ENCODE peak calls at places on chromosomes 1 and 21, in seven cellular contexts. D is HFFc6, G is endodermal cell, O is body of pancreas, V is nephron progenitor cell, F is epithelial cell of esophagus, Z is omental fat pad. W is an unnamed sample.

GRCh38 chr1:216812966-216813365 is 89.7 kb upstream of the ESRRG start:
- DNase-seq in V (no peak), O (no peak), Z (no peak), F (peak; percentile 79), D (no peak), G (no peak), W (no peak)

GRCh38 chr1:154739654-154740053 is 130.4 kb downstream of the KCNN3 start:
- DNase-seq in Z (no peak), V (no peak), O (no peak), D (no peak), F (no peak), G (no peak), W (no peak)

GRCh38 chr21:41759214-41759840 is 7.5 kb downstream of the RIPK4 start:
- DNase-seq in F (peak; percentile 35), Z (no peak), V (no peak), O (no peak), G (peak; percentile 51), D (no peak), W (no peak)

GRCh38 chr21:45468051-45468970 is 63.3 kb downstream of the COL18A1 start:
- DNase-seq in D (no peak), F (no peak), V (no peak), G (no peak), O (no peak), Z (no peak), W (no peak)

GRCh38 chr1:244052011-244052727 is 1.1 kb downstream of the ZBTB18 start:
- DNase-seq in Z (no peak), O (no peak), D (no peak), G (peak; percentile 53), F (no peak), V (no peak), W (no peak)

GRCh38 chr1:25503551-25504426 is 39.6 kb upstream of the LDLRAP1 start:
- DNase-seq in V (peak; percentile 50), D (no peak), G (peak; percentile 92), O (peak; percentile 74), Z (no peak), F (peak; percentile 64), W (peak; percentile 37)

GRCh38 chr1:15155760-15156743 is 2.5 kb downstream of the TMEM51 start:
- DNase-seq in F (no peak), D (no peak), V (no peak), G (no peak), O (peak; percentile 65), Z (no peak), W (no peak)

GRCh38 chr1:9326596-9326995 is 33.9 kb downstream of the SPSB1 start:
- DNase-seq in Z (no peak), G (no peak), V (no peak), D (peak; percentile 32), F (no peak), O (no peak), W (no peak)

GRCh38 chr1:245378352-245379144 is 223.8 kb downstream of the KIF26B start:
- DNase-seq in G (peak; percentile 58), D (no peak), F (no peak), Z (no peak), V (no peak), O (no peak), W (no peak)

GRCh38 chr1:61757945-61758344 is 15.7 kb downstream of the PATJ start:
- DNase-seq in Z (no peak), D (peak; percentile 71), G (no peak), V (no peak), F (peak; percentile 39), O (no peak), W (no peak)

GRCh38 chr1:10832703-10833102 is 36.3 kb upstream of the CASZ1 start:
- DNase-seq in O (no peak), G (no peak), Z (no peak), D (no peak), F (peak; percentile 67), V (no peak), W (no peak)

GRCh38 chr1:203166192-203166940 is 9.3 kb downstream of the MYBPH start:
- DNase-seq in G (peak; percentile 75), O (peak; percentile 74), V (no peak), Z (no peak), D (no peak), F (peak; percentile 46), W (no peak)

GRCh38 chr1:33261344-33261743 is 5.1 kb downstream of the ZNF362 start:
- DNase-seq in G (no peak), D (no peak), Z (no peak), V (no peak), F (no peak), O (no peak), W (no peak)

GRCh38 chr21:35257413-35257812 is 208.3 kb upstream of the RUNX1 start:
- DNase-seq in V (no peak), O (peak; percentile 66), D (peak; percentile 79), Z (peak; percentile 51), F (peak; percentile 95), G (no peak), W (no peak)

GRCh38 chr1:204672482-204673216 is 12.9 kb downstream of the LRRN2 start:
- DNase-seq in D (no peak), F (no peak), G (no peak), Z (no peak), O (no peak), V (no peak), W (no peak)

GRCh38 chr1:63843010-63843409 is 69.2 kb downstream of the ROR1 start:
- DNase-seq in Z (no peak), O (no peak), D (no peak), G (no peak), F (no peak), V (no peak), W (no peak)

GRCh38 chr1:65147424-65148177 is 402 bp upstream of the AK4 start:
- DNase-seq in G (peak; percentile 83), F (peak; percentile 66), O (peak; percentile 28), V (peak; percentile 68), Z (no peak), D (no peak), W (peak; percentile 30)

GRCh38 chr1:31020007-31020790 is 45.3 kb downstream of the PUM1 start:
- DNase-seq in V (no peak), D (no peak), G (no peak), O (peak; percentile 7), F (no peak), Z (no peak), W (no peak)

GRCh38 chr1:54934869-54935268 is 45.6 kb upstream of the TMEM61 start:
- DNase-seq in V (no peak), Z (no peak), O (no peak), D (peak; percentile 88), G (no peak), F (peak; percentile 66), W (no peak)

GRCh38 chr1:88936760-88937342 is 45.5 kb upstream of the GTF2B start:
- DNase-seq in Z (no peak), D (no peak), F (no peak), O (no peak), G (no peak), V (no peak), W (no peak)

GRCh38 chr1:88936223-88936523 is 44.8 kb upstream of the GTF2B start:
- DNase-seq in O (no peak), D (no peak), G (no peak), Z (no peak), V (no peak), F (no peak), W (no peak)

DNA sequence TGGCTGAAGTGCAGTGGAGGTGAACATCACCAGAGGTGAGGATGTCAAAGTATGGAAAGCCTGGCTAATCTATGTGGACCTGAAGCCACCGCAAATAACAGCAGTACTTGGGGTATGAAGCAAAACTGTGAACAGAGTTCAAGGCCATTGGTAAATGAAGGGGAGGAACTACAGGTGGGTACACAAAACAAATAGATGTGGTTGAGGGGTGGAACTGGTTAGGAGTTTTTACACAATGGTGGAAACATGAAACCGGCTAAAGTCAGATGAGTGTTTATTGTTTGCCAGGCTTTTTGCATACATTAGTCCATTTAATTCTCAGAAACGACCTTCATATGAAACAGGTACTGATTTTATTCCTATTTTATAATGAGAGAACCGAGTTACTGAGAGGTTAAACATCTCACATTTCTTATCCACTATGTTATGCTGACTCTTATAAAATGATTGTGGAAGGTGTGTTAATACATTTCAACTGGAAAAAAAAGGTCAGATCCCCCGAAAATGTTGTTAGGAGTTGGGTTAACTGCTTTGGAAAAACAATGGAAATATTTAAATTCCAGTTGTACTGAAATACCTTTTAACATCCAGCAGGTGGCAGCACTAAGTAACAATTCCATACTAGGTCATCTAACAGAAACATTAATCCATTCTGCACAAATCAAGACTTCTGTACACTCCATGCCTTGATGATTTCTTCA is 44.3 kb upstream of the GTF2B start:
- DNase-seq in G (no peak), O (peak; percentile 19), Z (no peak), D (peak; percentile 29), F (peak; percentile 46), V (no peak), W (no peak)
- TF ChIP-seq CTCF in G (peak; percentile 86), O (peak; percentile 66), Z (peak; percentile 3), D (peak; percentile 90), F (peak; percentile 54), V (peak; percentile 65), W (no peak)

GRCh38 chr1:153032677-153033308 is 1.8 kb downstream of the SPRR1B start:
- DNase-seq in Z (no peak), D (peak; percentile 65), G (peak; percentile 63), F (peak; percentile 99), V (peak; percentile 30), O (peak; percentile 4), W (no peak)
- TF ChIP-seq CTCF in Z (no peak), D (peak; percentile 50), G (peak; percentile 78), F (peak; percentile 65), V (no peak), O (no peak), W (no peak)

DNA sequence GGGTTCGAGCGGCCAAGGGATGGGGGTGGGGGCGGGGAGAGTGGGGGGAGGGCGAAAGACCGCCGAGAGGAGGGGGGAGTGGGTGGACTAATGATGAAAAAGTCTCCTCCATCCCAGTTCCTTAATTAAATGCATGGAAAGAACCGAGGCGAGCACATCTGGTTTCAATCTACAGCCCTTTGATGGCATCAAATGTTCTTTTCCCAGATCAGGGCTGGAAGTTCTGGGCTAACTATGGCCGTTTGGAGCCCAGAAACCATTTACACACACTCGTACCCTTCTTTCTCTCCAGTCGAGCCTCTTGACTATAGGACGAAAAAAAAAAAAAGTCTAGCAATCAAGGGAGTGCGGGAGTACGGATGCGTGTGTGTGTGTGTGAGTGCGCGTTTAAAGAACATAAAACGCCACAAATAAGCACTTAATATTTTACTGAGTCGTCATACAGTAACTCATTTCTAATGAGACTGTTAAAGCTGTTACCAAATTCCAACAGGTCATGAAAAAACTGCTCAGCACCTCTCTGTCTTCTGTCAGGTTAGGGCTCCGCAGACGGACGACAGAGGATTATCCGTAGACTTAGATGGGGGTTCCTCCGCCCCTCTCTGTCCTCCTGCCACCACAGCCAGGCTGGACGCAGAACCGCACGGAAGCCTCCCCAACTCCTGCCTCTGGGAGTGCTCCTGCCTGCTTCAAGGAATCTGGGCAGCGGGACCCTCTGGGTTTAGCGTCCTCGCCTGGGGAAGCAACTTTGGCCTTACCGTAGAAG is 2.1 kb upstream of the PRRX1 start:
- DNase-seq in O (no peak), Z (no peak), V (peak; percentile 51), D (peak; percentile 63), F (peak; percentile 21), G (peak; percentile 80), W (no peak)
- TF ChIP-seq CTCF in O (no peak), Z (no peak), V (no peak), D (peak; percentile 17), F (no peak), G (no peak), W (no peak)

DNA sequence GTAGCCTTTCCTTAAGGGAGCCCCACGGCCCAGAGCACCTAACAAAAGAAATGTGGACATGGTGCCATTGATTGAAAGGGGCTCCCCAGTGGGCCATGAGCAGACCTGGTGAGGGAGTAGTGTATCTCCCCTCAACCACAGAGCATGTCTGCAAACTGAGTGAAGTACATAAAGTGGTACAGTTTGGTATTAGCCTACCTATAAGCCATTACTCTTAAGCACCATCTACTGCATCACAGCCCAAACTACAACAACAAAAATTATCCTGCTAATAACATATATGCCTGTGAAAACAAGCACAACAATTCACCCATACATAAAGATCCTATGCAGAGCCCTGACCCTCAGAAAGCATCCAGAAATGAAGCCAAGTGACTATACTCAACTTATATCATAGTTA is 407.8 kb downstream of the PTPRC start:
- DNase-seq in O (no peak), G (no peak), V (no peak), Z (no peak), D (no peak), F (peak; percentile 10), W (no peak)
- TF ChIP-seq CTCF in O (no peak), G (no peak), V (no peak), Z (no peak), D (peak; percentile 25), F (peak; percentile 40), W (no peak)

W was measured in activated B cell treated with CpG ODN at 0.5 μM for 24 hours.